ENCODE peak calls at places on chromosome 10, in six cellular contexts. Q, B, G, C, M and A are unnamed samples.

GRCh38 chr10:132446661-132447445 is 49.9 kb downstream of the PWWP2B start:
- DNase-seq in Q (no peak), B (peak; percentile 67), G (peak; percentile 95), C (peak; percentile 91), M (peak; percentile 48), A (peak; percentile 41)

GRCh38 chr10:110110338-110110737 is 97.1 kb upstream of the MXI1 start:
- DNase-seq in Q (no peak), B (no peak), G (no peak), C (no peak), M (no peak), A (no peak)

GRCh38 chr10:12588091-12588850 is 238.9 kb downstream of the CAMK1D start:
- DNase-seq in Q (peak; percentile 16), B (no peak), G (peak; percentile 22), C (no peak), M (no peak), A (peak; percentile 19)

GRCh38 chr10:103967433-103968142 is 648 bp downstream of the SLK start:
- DNase-seq in Q (peak; percentile 30), B (no peak), G (peak; percentile 64), C (peak; percentile 46), M (no peak), A (peak; percentile 24)

GRCh38 chr10:118106426-118106825 is 59.7 kb upstream of the RAB11FIP2 start:
- DNase-seq in Q (peak; percentile 44), B (no peak), G (peak; percentile 51), C (no peak), M (no peak), A (peak; percentile 37)

GRCh38 chr10:67256984-67257383 is 331.1 kb downstream of the LRRTM3 start:
- DNase-seq in Q (no peak), B (no peak), G (no peak), C (no peak), M (no peak), A (no peak)

GRCh38 chr10:45000764-45001381 is at the start of gene ZNF22:
- DNase-seq in Q (peak; percentile 59), B (peak; percentile 75), G (peak; percentile 98), C (peak; percentile 84), M (peak; percentile 85), A (peak; percentile 69)

GRCh38 chr10:95425592-95426465 is 135.0 kb upstream of the PDLIM1 start:
- DNase-seq in Q (no peak), B (no peak), G (no peak), C (no peak), M (no peak), A (no peak)

GRCh38 chr10:124717911-124718734 is 26.1 kb downstream of the FAM53B start:
- DNase-seq in Q (no peak), B (no peak), G (peak; percentile 86), C (no peak), M (peak; percentile 80), A (no peak)

GRCh38 chr10:111756541-111757061 is 427.0 kb downstream of the GPAM start:
- DNase-seq in Q (peak; percentile 49), B (no peak), G (peak; percentile 52), C (no peak), M (peak; percentile 6), A (peak; percentile 49)

GRCh38 chr10:76435154-76435553 is 1003.7 kb downstream of the LRMDA start:
- DNase-seq in Q (no peak), B (no peak), G (no peak), C (no peak), M (no peak), A (no peak)

GRCh38 chr10:26855186-26855585 is 5.6 kb downstream of the ABI1 start:
- DNase-seq in Q (peak; percentile 46), B (no peak), G (peak; percentile 45), C (no peak), M (no peak), A (peak; percentile 33)

GRCh38 chr10:33334839-33335549 is 527 bp upstream of the NRP1 start:
- DNase-seq in Q (peak; percentile 94), B (peak; percentile 82), G (peak; percentile 73), C (peak; percentile 80), M (peak; percentile 22), A (peak; percentile 92)

GRCh38 chr10:45279702-45280101 is 35.7 kb downstream of the OR13A1 start:
- DNase-seq in Q (no peak), B (no peak), G (no peak), C (no peak), M (no peak), A (no peak)

GRCh38 chr10:104080762-104081161 is 4.9 kb downstream of the COL17A1 start:
- DNase-seq in Q (peak; percentile 30), B (no peak), G (peak; percentile 49), C (no peak), M (no peak), A (peak; percentile 23)

GRCh38 chr10:18713077-18713476 is 53.8 kb downstream of the ARL5B start:
- DNase-seq in Q (peak; percentile 88), B (no peak), G (peak; percentile 68), C (no peak), M (no peak), A (peak; percentile 97)

GRCh38 chr10:63464402-63465292 is 1.1 kb downstream of the JMJD1C start:
- DNase-seq in Q (peak; percentile 41), B (no peak), G (no peak), C (no peak), M (no peak), A (peak; percentile 27)
- TF ChIP-seq CTCF in Q (no peak), B (no peak), G (no peak), C (no peak), M (no peak), A (no peak)

DNA sequence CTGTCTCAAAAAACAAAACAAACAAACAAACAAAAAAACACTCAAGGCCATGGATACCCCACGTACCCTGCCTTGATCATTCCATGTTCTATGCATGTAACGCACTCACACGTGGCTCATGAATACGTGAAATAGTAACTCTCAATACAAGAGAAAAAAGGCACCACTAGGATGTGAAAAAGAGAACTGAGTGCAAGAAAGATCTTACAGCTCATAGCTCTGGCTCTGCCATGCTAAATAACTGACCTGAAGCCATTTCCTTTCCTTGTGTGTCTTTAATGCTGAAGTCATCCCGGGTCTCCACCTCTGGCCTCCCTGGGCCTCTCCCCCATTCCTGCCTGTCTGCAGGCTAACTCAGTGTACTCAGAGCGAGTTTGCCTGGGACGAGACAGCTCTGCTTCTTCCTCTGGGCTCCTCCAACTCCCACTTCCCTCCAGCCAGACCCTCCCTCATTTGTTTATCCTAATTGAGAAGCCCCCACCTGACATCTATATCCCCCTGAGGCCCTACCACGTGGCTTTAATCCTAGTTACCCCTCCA is 117.3 kb downstream of the PRPF18 start:
- DNase-seq in Q (no peak), B (no peak), G (no peak), C (no peak), M (no peak), A (no peak)
- H3K4me3 ChIP-seq in Q (no peak overlapping the region), B (no peak overlapping the region), G (no peak overlapping the region), C (no peak overlapping the region), M (peak overlapping the region; percentile 65), A (no peak overlapping the region)

DNA sequence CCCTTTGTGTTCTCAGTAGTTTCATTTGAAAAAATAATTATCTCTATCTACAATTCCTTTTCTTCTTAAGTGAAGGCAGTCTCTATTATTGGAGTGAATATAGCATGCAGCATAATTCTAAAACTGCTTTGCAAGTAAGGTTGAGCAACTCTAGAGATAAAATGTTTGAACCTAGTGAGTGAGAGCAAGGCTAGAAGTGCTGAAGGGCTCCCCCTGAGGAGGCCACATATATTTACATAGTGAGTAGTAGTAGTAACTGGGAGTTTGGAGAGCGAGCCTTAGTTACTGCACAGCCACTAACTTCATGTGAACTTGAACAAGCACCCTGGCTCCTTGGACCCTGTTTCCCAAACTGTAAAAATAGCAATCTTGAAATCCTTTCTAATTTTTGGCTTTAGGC is 141.5 kb upstream of the DKK1 start:
- DNase-seq in Q (peak; percentile 5), B (no peak), G (peak; percentile 3), C (no peak), M (no peak), A (peak; percentile 2)
- TF ChIP-seq CTCF in Q (no peak), B (no peak), G (no peak), C (no peak), M (no peak), A (peak; percentile 11)

DNA sequence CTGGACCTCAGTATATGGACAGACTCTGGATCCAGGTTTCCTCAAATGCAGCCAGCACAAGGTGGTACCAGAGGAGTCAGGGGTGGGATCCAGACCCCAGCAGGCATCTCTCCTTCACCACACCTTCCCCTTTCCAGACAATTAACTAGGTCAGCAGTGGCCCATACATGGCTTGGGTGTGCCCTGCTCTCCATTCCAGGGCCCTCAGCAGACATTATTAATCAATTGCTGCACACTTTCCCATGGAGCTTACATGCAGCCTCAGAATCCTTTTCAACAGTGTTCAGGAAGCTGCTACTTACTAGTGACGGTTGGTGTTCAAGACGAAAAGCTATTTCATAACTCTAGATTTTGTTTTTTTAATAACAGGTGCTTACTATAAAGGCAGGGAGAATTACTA is 6.0 kb downstream of the COL13A1 start:
- DNase-seq in Q (peak; percentile 64), B (no peak), G (peak; percentile 25), C (no peak), M (no peak), A (peak; percentile 57)
- H3K4me3 ChIP-seq in Q (no peak overlapping the region), B (no peak overlapping the region), G (no peak overlapping the region), C (no peak overlapping the region), M (no peak overlapping the region), A (no peak overlapping the region)

DNA sequence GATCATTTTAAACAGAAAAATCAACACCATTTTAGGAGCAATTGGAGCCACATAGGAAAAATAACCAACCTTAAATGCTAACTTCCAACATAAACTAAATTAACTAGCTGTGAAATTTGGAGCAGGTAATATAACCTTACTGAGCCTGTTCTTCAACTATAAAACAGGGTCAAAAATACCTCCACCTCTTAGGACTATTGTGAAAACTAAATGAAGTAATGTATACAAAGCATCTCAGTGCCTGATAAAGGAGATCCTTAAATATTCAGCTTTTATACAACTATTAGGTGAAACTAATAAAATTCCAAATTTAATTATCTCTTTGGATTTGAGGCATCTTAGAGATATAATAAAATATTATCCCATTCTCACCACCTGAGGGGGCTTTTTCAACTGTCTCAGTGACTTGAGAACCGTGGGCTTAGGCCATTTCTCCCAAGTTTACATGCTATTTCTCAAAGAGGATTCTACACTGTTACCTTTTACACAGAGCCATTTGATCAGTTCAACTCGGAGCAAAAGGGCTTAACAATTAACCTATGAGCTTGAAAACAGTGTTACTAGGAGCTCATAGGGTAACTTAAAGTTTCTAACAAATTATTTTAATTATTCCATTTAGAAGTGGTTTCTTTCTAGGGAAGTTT is 165.0 kb upstream of the ASAH2 start:
- DNase-seq in Q (peak; percentile 32), B (no peak), G (peak; percentile 14), C (no peak), M (no peak), A (peak; percentile 31)
- TF ChIP-seq CTCF in Q (no peak), B (no peak), G (no peak), C (no peak), M (no peak), A (peak; percentile 35)

GRCh38 chr10:1045415-1045814 is 3.5 kb downstream of the IDI1 start:
- DNase-seq in Q (no peak), B (no peak), G (no peak), C (no peak), M (no peak), A (no peak)
- H3K4me3 ChIP-seq in Q (no peak overlapping the region), B (no peak overlapping the region), G (peak overlapping the region; percentile 49), C (no peak overlapping the region), M (peak overlapping the region; percentile 66), A (no peak overlapping the region)